ENCODE peak calls at places on chromosomes 13 and 19, in five cellular contexts. T, A, U, F and Z are unnamed samples.
A peak's percentile ranks its signal among the peaks of the same experiment; 100 is the strongest.

GRCh38 chr19:58544591-58545285 is 874 bp downstream of the TRIM28 start:
- DNase-seq in T (peak; percentile 37), A (peak; percentile 27), U (no peak), F (no peak), Z (no peak)

GRCh38 chr13:99385940-99386339 is 78.7 kb upstream of the GPR183 start:
- DNase-seq in T (no peak), A (no peak), U (no peak), F (no peak), Z (no peak)

GRCh38 chr13:49838989-49839388 is 46.5 kb upstream of the KPNA3 start:
- DNase-seq in T (no peak), A (peak; percentile 63), U (no peak), F (no peak), Z (no peak)

GRCh38 chr19:54478677-54479266 is 5.7 kb upstream of the CDC42EP5 start:
- DNase-seq in T (peak; percentile 54), A (peak; percentile 23), U (no peak), F (no peak), Z (no peak)

GRCh38 chr19:11168568-11168967 is 13.0 kb upstream of the SPC24 start:
- DNase-seq in T (peak; percentile 98), A (peak; percentile 92), U (no peak), F (no peak), Z (no peak)

GRCh38 chr19:46537136-46538097 is 41.8 kb upstream of the PNMA8B start:
- DNase-seq in T (peak; percentile 41), A (peak; percentile 31), U (peak; percentile 70), F (no peak), Z (peak; percentile 65)

GRCh38 chr13:25847145-25847544 is 204.7 kb downstream of the SHISA2 start:
- DNase-seq in T (no peak), A (no peak), U (no peak), F (no peak), Z (no peak)

GRCh38 chr13:76723551-76724232 is 162.5 kb downstream of the KCTD12 start:
- DNase-seq in T (peak; percentile 95), A (peak; percentile 85), U (peak; percentile 11), F (peak; percentile 25), Z (no peak)

GRCh38 chr19:45676851-45677263 is 8.8 kb downstream of the GIPR start:
- DNase-seq in T (no peak), A (no peak), U (peak; percentile 56), F (no peak), Z (peak; percentile 49)

GRCh38 chr19:41882568-41883462 is at the start of gene ARHGEF1:
- DNase-seq in T (peak; percentile 6), A (no peak), U (peak; percentile 75), F (peak; percentile 56), Z (peak; percentile 62)

GRCh38 chr19:7063339-7063738 is 4.9 kb upstream of the MBD3L3 start:
- DNase-seq in T (no peak), A (no peak), U (no peak), F (no peak), Z (no peak)

GRCh38 chr19:29667941-29668340 is 2.7 kb downstream of the PLEKHF1 start:
- DNase-seq in T (no peak), A (no peak), U (peak; percentile 56), F (no peak), Z (peak; percentile 59)

GRCh38 chr13:40588101-40588500 is 78.3 kb downstream of the FOXO1 start:
- DNase-seq in T (no peak), A (no peak), U (no peak), F (no peak), Z (no peak)

GRCh38 chr13:40589285-40590109 is 76.9 kb downstream of the FOXO1 start:
- DNase-seq in T (peak; percentile 94), A (peak; percentile 36), U (peak; percentile 48), F (no peak), Z (no peak)

GRCh38 chr13:40592035-40592434 is 74.4 kb downstream of the FOXO1 start:
- DNase-seq in T (no peak), A (no peak), U (no peak), F (no peak), Z (no peak)

GRCh38 chr13:40590112-40590862 is 76.2 kb downstream of the FOXO1 start:
- DNase-seq in T (no peak), A (no peak), U (no peak), F (no peak), Z (no peak)

GRCh38 chr13:40591091-40591490 is 75.3 kb downstream of the FOXO1 start:
- DNase-seq in T (no peak), A (no peak), U (no peak), F (no peak), Z (no peak)
- H3K4me1 ChIP-seq in T (peaks cover 53% of the 10 kb centered on the region), A (peaks cover 23% of the 10 kb centered on the region), U (peaks cover 39% of the 10 kb centered on the region), F (peaks cover 35% of the 10 kb centered on the region), Z (peaks cover 73% of the 10 kb centered on the region)

DNA sequence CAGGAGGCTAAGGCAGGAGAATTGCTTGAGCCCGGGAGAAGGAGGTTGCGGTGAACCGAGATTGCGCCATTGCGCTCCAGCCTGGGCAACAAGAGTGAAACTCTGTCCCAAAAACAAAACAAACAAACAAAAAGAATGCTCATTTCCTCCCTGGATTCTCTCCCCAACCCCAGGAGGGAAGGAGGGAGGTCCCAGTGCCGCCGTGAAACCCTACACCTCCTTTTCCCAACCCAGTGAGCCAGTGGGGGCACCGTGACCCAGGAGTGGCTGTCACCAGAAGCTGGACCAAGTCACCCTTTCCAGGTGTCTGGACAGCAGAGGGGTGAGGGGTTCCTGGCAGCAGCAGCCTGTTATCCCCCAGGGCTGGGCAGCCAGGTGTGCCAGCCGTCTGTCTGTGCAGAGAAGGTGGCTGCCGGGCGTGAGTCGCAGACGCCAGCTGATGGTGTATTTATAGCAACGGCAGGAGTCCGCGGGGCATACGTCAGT is 23.5 kb downstream of the NFIC start:
- DNase-seq in T (no peak), A (no peak), U (no peak), F (no peak), Z (peak; percentile 35)
- H3K4me1 ChIP-seq in T (peaks cover 23% of the 10 kb centered on the region), A (peaks cover 15% of the 10 kb centered on the region), U (peaks cover 50% of the 10 kb centered on the region), F (peaks cover 33% of the 10 kb centered on the region), Z (peaks cover 82% of the 10 kb centered on the region)

DNA sequence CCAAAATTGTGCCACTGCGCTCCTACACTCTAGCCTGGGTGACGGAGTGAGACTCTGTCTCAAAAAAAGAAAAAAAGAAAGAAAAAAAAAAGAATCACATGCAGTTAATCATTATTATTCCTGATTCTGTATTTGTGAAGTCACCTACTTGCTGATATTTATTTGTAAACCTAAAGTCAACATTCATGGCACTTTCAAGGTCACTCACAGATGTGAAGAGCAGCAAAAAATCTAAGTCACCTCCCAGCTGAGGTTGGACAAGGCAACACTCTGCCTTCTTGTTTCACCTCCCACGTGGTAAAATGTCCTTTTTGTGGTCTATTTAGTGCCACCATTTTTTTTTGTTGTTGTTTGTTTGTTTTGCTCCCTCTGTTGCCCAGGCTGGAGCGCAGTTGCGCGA is 26.5 kb downstream of the WDR88 start:
- DNase-seq in T (no peak), A (no peak), U (no peak), F (no peak), Z (no peak)
- H3K4me1 ChIP-seq in T (no peaks in the 10 kb centered on the region), A (peaks cover 9% of the 10 kb centered on the region), U (no peaks in the 10 kb centered on the region), F (no peaks in the 10 kb centered on the region), Z (no peaks in the 10 kb centered on the region)

GRCh38 chr19:12778020-12778904 is 2.9 kb upstream of the HOOK2 start:
- DNase-seq in T (peak; percentile 73), A (peak; percentile 79), U (peak; percentile 78), F (peak; percentile 80), Z (peak; percentile 79)
- H3K4me1 ChIP-seq in T (peaks cover 25% of the 10 kb centered on the region), A (peaks cover 48% of the 10 kb centered on the region), U (peaks cover 33% of the 10 kb centered on the region), F (peaks cover 11% of the 10 kb centered on the region), Z (peaks cover 62% of the 10 kb centered on the region)